ENCODE peak calls at places on chromosome 3, in nine cellular contexts. Y is type B pancreatic cell; C is NCI-H774; K is ureter; P is activated T-helper 9 cell treated with anti-CD3 and anti-CD28 coated beads, Interleukin-2, amount 50 U/mL, for 16 hours; Q is stimulated activated naive CD8-positive, alpha-beta T cell treated with anti-CD3 and anti-CD28 coated beads, Interleukin-15, amount 100 ng/mL, for 72 hours; I is EL; G is activated CD4-positive, alpha-beta T cell treated with anti-CD3 and anti-CD28 coated beads, Interleukin-2, amount 10 ng/mL, durations not matched to agents 24 days and 14 days; R is AML-193. F is an unnamed sample.

GRCh38 chr3:79012946-79013362 is 754.8 kb downstream of the ROBO1 start:
- DNase-seq in R (no peak), K (no peak), P (no peak), G (no peak), I (no peak), Q (no peak), C (no peak), Y (no peak), F (no peak)

GRCh38 chr3:131018970-131019369 is 7.7 kb downstream of the ASTE1 start:
- DNase-seq in P (no peak), R (no peak), C (no peak), Q (no peak), I (no peak), K (no peak), G (no peak), Y (no peak), F (no peak)

GRCh38 chr3:37856381-37856780 is 5.3 kb upstream of the CTDSPL start:
- DNase-seq in P (no peak), Y (no peak), C (no peak), I (no peak), G (no peak), K (no peak), R (no peak), Q (no peak), F (no peak)

GRCh38 chr3:58356054-58356453 is 23.4 kb downstream of the PXK start:
- DNase-seq in Y (no peak), G (no peak), C (no peak), R (peak; percentile 94), I (no peak), K (peak; percentile 56), P (no peak), Q (no peak), F (no peak)

GRCh38 chr3:111895079-111895478 is 36.0 kb downstream of the PHLDB2 start:
- DNase-seq in K (no peak), I (peak; percentile 55), P (no peak), Y (no peak), C (no peak), G (no peak), Q (no peak), R (peak; percentile 57), F (no peak)

GRCh38 chr3:100041328-100041749 is 73.0 kb downstream of the FILIP1L start:
- DNase-seq in Q (no peak), P (no peak), K (no peak), I (peak; percentile 92), R (no peak), C (no peak), Y (no peak), G (no peak), F (no peak)

GRCh38 chr3:50539356-50539838 is 28.1 kb downstream of the C3orf18 start:
- DNase-seq in Q (no peak), Y (no peak), C (no peak), R (no peak), G (no peak), P (no peak), I (no peak), K (no peak), F (no peak)

GRCh38 chr3:66473637-66474036 is 27.2 kb downstream of the LRIG1 start:
- DNase-seq in Y (no peak), C (no peak), K (no peak), G (peak; percentile 59), I (peak; percentile 67), Q (no peak), P (no peak), R (no peak), F (no peak)

GRCh38 chr3:80087769-80088168 is 320.0 kb upstream of the ROBO1 start:
- DNase-seq in G (no peak), P (no peak), Y (no peak), K (no peak), I (no peak), R (no peak), Q (no peak), C (no peak), F (no peak)

GRCh38 chr3:44509985-44510360 is 32.5 kb upstream of the ZNF445 start:
- DNase-seq in R (peak; percentile 42), P (no peak), I (peak; percentile 17), G (no peak), C (no peak), Q (no peak), Y (no peak), K (no peak), F (peak; percentile 47)